ENCODE peak calls at places on chromosomes 2 and 18, in six cellular contexts. L is IMR-90, B is neuronal stem cell, N is mesenchymal stem cell, D is H9, I is H1. H is an unnamed sample.

GRCh38 chr2:218168635-218169462 is 2.1 kb upstream of the CXCR1 start:
- DNase-seq in N (peak; percentile 48), B (peak; percentile 54), I (peak; percentile 92), L (peak; percentile 18), D (peak; percentile 82), H (peak; percentile 71)

GRCh38 chr2:11014026-11014425 is 102.3 kb downstream of the KCNF1 start:
- DNase-seq in D (no peak), N (no peak), I (peak; percentile 10), L (no peak), B (no peak), H (no peak)

GRCh38 chr2:128410758-128411215 is 92.1 kb upstream of the HS6ST1 start:
- DNase-seq in D (peak; percentile 11), B (no peak), N (no peak), L (no peak), I (peak; percentile 24), H (no peak)

GRCh38 chr18:62784966-62785413 is 69.6 kb downstream of the PHLPP1 start:
- DNase-seq in D (no peak), I (no peak), L (peak; percentile 84), N (peak; percentile 88), B (no peak), H (peak; percentile 53)

GRCh38 chr18:79624356-79624961 is 55.1 kb upstream of the CTDP1 start:
- DNase-seq in L (no peak), B (no peak), N (no peak), D (no peak), I (no peak), H (no peak)

GRCh38 chr18:72013512-72013911 is 530.6 kb downstream of the CBLN2 start:
- DNase-seq in I (no peak), D (no peak), B (no peak), L (no peak), N (no peak), H (peak; percentile 47)

GRCh38 chr2:69514406-69514805 is 77.2 kb upstream of the NFU1 start:
- DNase-seq in L (peak; percentile 89), D (peak; percentile 60), N (peak; percentile 92), I (no peak), B (peak; percentile 32), H (peak; percentile 79)

GRCh38 chr2:217937446-217937845 is 65.3 kb downstream of the TNS1 start:
- DNase-seq in L (no peak), N (no peak), D (no peak), B (no peak), I (no peak), H (no peak)

GRCh38 chr2:112942654-112943002 is 31.7 kb downstream of the IL37 start:
- DNase-seq in B (no peak), L (no peak), N (no peak), D (no peak), I (no peak), H (no peak)

GRCh38 chr2:228474466-228474865 is 293.0 kb upstream of the SPHKAP start:
- DNase-seq in L (no peak), D (no peak), I (no peak), N (no peak), B (no peak), H (peak; percentile 54)

GRCh38 chr2:118197011-118197695 is 108.9 kb downstream of the INSIG2 start:
- DNase-seq in I (no peak), B (no peak), L (peak; percentile 17), N (peak; percentile 10), D (peak; percentile 42), H (peak; percentile 51)

GRCh38 chr2:217983276-217984233 is 19.2 kb downstream of the TNS1 start:
- DNase-seq in B (no peak), N (no peak), L (no peak), I (no peak), D (no peak), H (no peak)

GRCh38 chr2:148812306-148812705 is 62.7 kb upstream of the KIF5C start:
- DNase-seq in L (peak; percentile 51), N (no peak), B (no peak), I (peak; percentile 39), D (no peak), H (no peak)

GRCh38 chr2:74922592-74923227 is 35.7 kb upstream of the POLE4 start:
- DNase-seq in L (peak; percentile 35), D (no peak), B (no peak), N (peak; percentile 7), I (peak; percentile 29), H (no peak)

GRCh38 chr2:227415538-227416424 is 28.0 kb upstream of the SCYGR1 start:
- DNase-seq in L (peak; percentile 69), B (no peak), D (no peak), N (peak; percentile 47), I (no peak), H (no peak)

GRCh38 chr2:99335911-99336779 is at the start of gene TXNDC9:
- DNase-seq in I (peak; percentile 95), N (peak; percentile 100), B (peak; percentile 100), L (peak; percentile 100), D (peak; percentile 99), H (peak; percentile 100)
- H3K4ac ChIP-seq in I (no peak within 1 kb of the TSS), N (peak within 1 kb of the TSS; percentile 83), B (peak within 1 kb of the TSS; percentile 53), L (peak within 1 kb of the TSS; percentile 97), D (no peak within 1 kb of the TSS), H (no peak within 1 kb of the TSS)

GRCh38 chr18:78130232-78131195 is 849.1 kb upstream of the SALL3 start:
- DNase-seq in I (no peak), D (no peak), N (no peak), L (no peak), B (no peak), H (no peak)
- H2BK15ac ChIP-seq in I (peak overlapping the region; percentile 32), D (no peak overlapping the region), N (no peak overlapping the region), L (no peak overlapping the region), B (no peak overlapping the region), H (no peak overlapping the region)

DNA sequence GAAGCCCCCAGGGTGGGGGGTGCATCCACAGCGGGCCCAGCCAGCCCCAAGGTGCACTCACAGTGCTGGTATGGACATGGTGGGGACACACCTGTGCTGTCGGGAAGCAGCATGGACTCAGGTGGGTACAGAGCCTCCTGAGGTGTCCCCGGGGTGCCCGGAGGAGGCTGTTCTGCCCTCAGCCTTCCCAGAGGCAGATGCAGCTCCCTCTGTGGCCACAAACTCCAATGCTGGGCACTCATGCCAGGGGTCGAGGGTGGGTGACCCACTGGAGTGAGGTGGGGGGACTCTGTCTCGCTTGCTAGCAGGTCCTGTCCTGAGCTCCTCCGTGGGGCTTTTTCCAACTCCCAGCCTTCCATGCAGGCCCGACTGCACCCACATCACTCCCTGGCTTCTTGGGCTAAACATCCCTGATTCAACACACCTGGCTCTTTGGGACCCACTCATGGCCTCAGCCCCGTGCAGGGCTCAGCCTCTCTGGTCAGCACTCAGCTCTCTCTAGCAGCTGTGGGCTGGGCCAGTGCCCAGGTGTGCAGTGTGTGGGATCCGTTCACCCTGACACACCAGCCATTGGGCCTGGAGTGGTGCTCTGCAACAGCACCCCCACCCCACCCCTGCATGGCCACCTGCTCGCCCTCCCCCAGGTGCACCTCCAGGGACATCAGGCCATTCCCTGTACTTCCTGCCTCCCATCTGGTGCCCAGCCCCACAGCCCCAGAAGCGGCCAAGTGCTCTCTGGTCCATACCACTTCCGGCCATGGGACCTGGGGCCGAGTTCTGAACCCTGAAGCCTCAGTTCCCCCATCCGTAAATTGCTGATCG is 16.0 kb downstream of the RAMP1 start:
- DNase-seq in I (no peak), B (no peak), L (no peak), D (no peak), N (no peak), H (no peak)
- H3K4ac ChIP-seq in I (no peak overlapping the region), B (peak overlapping the region; percentile 56), L (peak overlapping the region; percentile 70), D (no peak overlapping the region), N (no peak overlapping the region), H (no peak overlapping the region)

GRCh38 chr18:37764526-37764925 is 198.9 kb upstream of the CELF4 start:
- DNase-seq in I (no peak), B (no peak), D (no peak), N (no peak), L (no peak), H (no peak)

DNA sequence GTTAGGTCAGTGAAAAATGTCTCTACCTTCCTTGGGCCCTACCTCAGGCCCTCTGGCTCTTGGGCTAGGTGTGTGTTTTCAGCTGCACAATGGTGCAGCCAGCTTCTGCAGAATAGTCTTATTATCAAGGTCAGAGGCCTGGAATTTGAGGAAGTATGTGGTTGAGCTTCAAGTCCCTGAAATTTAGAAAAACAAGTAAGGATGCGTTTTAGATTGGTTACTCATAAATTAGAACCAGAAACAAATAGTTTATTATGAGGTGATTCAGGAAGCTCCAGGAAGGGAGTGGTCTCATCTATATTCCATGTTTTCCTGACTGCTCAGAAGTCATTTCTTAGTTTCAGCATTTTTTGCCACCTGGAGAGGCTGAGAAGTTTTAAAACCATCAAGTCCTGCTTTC is 204.2 kb upstream of the CELF4 start:
- DNase-seq in B (no peak), D (no peak), N (no peak), L (no peak), I (no peak), H (no peak)
- H2BK15ac ChIP-seq in B (no peak overlapping the region), D (no peak overlapping the region), N (no peak overlapping the region), L (no peak overlapping the region), I (no peak overlapping the region), H (no peak overlapping the region)

H was measured in mesendoderm.